ENCODE peak calls at places on chromosome 22, in nine cellular contexts. Z, G, F, H, E, S, N, T and Y are unnamed samples.

GRCh38 chr22:20475115-20475436 is 20.5 kb downstream of the KLHL22 start:
- DNase-seq in Z (no peak), G (no peak), F (no peak), H (no peak), E (no peak), S (no peak), N (no peak), T (no peak), Y (no peak)

GRCh38 chr22:39097098-39098020 is at the start of gene APOBEC3H:
- DNase-seq in Z (peak; percentile 18), G (peak; percentile 6), F (no peak), H (no peak), E (peak; percentile 25), S (no peak), N (no peak), T (no peak), Y (peak; percentile 80)

GRCh38 chr22:32819120-32819519 is 17.6 kb downstream of the TIMP3 start:
- DNase-seq in Z (no peak), G (no peak), F (no peak), H (no peak), E (no peak), S (no peak), N (peak; percentile 24), T (no peak), Y (no peak)

GRCh38 chr22:48807155-48807554 is 1020.5 kb downstream of the BRD1 start:
- DNase-seq in Z (no peak), G (no peak), F (no peak), H (no peak), E (no peak), S (no peak), N (no peak), T (no peak), Y (no peak)

GRCh38 chr22:48761546-48761945 is 1066.1 kb downstream of the BRD1 start:
- DNase-seq in Z (no peak), G (no peak), F (no peak), H (no peak), E (no peak), S (no peak), N (peak; percentile 28), T (no peak), Y (no peak)

GRCh38 chr22:46577361-46578249 is 40.2 kb upstream of the CELSR1 start:
- DNase-seq in Z (no peak), G (no peak), F (no peak), H (no peak), E (no peak), S (no peak), N (peak; percentile 71), T (peak; percentile 83), Y (no peak)

GRCh38 chr22:30940655-30941362 is 27.8 kb downstream of the MORC2 start:
- DNase-seq in Z (no peak), G (no peak), F (no peak), H (no peak), E (no peak), S (no peak), N (no peak), T (no peak), Y (no peak)

GRCh38 chr22:32313532-32313931 is 44.1 kb upstream of the RFPL3 start:
- DNase-seq in Z (no peak), G (no peak), F (no peak), H (no peak), E (no peak), S (no peak), N (no peak), T (no peak), Y (no peak)

GRCh38 chr22:17114958-17115235 is 6.3 kb downstream of the TMEM121B start:
- DNase-seq in Z (no peak), G (no peak), F (no peak), H (no peak), E (no peak), S (no peak), N (no peak), T (no peak), Y (no peak)

GRCh38 chr22:20180640-20181039 is 29.8 kb upstream of the CCDC188 start:
- DNase-seq in Z (no peak), G (no peak), F (no peak), H (no peak), E (no peak), S (no peak), N (no peak), T (no peak), Y (no peak)

GRCh38 chr22:46537221-46537945 is at the start of gene CELSR1:
- DNase-seq in Z (peak; percentile 55), G (peak; percentile 40), F (peak; percentile 47), H (no peak), E (no peak), S (peak; percentile 72), N (no peak), T (no peak), Y (peak; percentile 64)

GRCh38 chr22:40418366-40419201 is 48.2 kb downstream of the SGSM3 start:
- DNase-seq in Z (no peak), G (no peak), F (no peak), H (no peak), E (no peak), S (no peak), N (no peak), T (peak; percentile 74), Y (no peak)

GRCh38 chr22:24697671-24698082 is 76.8 kb downstream of the PIWIL3 start:
- DNase-seq in Z (no peak), G (no peak), F (no peak), H (no peak), E (peak; percentile 46), S (peak; percentile 79), N (peak; percentile 62), T (no peak), Y (no peak)

DNA sequence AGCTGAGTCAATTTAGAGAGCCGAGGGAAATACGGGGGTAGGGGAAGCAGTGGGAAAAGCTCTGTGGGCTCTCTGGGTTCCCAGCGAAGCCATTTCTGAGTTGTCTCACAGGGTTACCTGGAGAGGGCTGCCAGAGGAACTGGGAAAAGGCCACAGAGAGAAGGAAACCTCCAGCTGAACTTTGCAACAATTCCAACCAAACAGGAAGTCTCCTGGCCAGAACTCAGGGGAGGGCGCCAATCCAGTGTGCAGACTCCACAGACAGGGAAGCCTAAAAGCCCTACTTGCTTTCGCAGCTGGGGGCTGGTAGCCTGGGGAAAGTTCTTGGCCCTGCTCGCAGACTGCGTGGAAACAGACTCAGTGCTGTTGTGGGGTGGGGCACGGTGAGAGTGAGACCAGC is 23.1 kb upstream of the GNAZ start:
- DNase-seq in Z (no peak), G (peak; percentile 12), F (no peak), H (no peak), E (no peak), S (no peak), N (no peak), T (no peak), Y (no peak)
- H3K27ac ChIP-seq in Z (no peak overlapping the region), G (no peak overlapping the region), F (no peak overlapping the region), H (no peak overlapping the region), E (no peak overlapping the region), S (no peak overlapping the region), N (no peak overlapping the region), T (no peak overlapping the region), Y (no peak overlapping the region)

DNA sequence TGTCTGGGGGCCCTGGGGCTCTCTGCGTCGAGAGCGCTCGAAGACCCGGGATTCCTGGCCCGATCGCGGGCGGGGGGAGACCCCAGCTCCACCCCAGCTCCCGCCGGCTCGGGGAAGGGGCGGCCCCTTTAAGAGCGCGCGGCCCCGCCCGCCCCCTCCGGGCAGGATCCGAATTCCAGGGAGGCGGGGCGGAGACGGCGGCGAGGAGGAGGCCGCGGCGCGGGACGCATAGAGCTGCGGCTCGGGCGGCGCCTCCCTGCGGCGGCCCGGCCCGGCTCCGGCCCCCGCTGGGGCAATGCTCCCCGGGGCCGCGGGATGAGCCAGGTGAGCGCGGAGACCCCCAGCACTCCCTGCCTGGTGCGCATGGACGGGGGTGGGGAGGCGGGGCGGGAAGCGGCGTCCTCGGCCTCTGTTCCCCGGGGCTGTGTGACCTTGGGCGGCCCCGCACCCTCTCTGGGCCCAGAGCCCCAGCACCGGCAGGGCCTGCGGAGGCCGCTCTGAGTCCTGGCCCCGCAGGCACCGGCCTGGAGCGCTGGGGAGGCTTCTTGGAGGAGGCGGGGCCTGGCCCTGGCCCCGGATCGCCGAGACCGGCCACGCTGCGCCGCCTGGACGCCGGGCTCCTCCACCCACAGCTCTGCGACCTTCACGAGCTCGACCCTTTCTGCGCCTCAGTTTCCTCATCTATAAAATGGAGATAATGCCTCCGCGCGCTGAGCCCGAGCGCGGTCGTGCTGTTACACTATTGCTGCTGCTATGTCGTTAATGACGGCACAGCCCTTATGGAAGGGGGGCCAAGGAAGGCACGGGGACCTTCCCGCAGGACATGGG is 594 bp downstream of the GAS2L1 start:
- DNase-seq in Z (peak; percentile 80), G (peak; percentile 83), F (no peak), H (no peak), E (peak; percentile 74), S (peak; percentile 86), N (peak; percentile 88), T (peak; percentile 91), Y (peak; percentile 76)
- H3K4me1 ChIP-seq in Z (peaks cover 37% of the 10 kb centered on the region), G (peaks cover 13% of the 10 kb centered on the region), F (peaks cover 52% of the 10 kb centered on the region), H (no peaks in the 10 kb centered on the region), E (no peaks in the 10 kb centered on the region), S (peaks cover 30% of the 10 kb centered on the region), N (peaks cover 72% of the 10 kb centered on the region), T (peaks cover 31% of the 10 kb centered on the region), Y (peaks cover 28% of the 10 kb centered on the region)

GRCh38 chr22:49964493-49965290 is 4.1 kb downstream of the PIM3 start:
- DNase-seq in Z (no peak), G (no peak), F (no peak), H (no peak), E (no peak), S (peak; percentile 19), N (peak; percentile 71), T (peak; percentile 79), Y (no peak)
- H3K27ac ChIP-seq in Z (no peak overlapping the region), G (peak overlapping the region; percentile 94), F (no peak overlapping the region), H (peak overlapping the region; percentile 18), E (peak overlapping the region; percentile 95), S (peak overlapping the region; percentile 20), N (peak overlapping the region; percentile 99), T (no peak overlapping the region), Y (no peak overlapping the region)

GRCh38 chr22:27751277-27752070 is 50.1 kb downstream of the MN1 start:
- DNase-seq in Z (no peak), G (no peak), F (no peak), H (no peak), E (no peak), S (no peak), N (peak; percentile 18), T (no peak), Y (no peak)

GRCh38 chr22:27750866-27751265 is 50.7 kb downstream of the MN1 start:
- DNase-seq in Z (no peak), G (no peak), F (no peak), H (no peak), E (no peak), S (no peak), N (peak; percentile 50), T (no peak), Y (no peak)

GRCh38 chr22:27754247-27754887 is 47.2 kb downstream of the MN1 start:
- DNase-seq in Z (no peak), G (peak; percentile 38), F (peak; percentile 52), H (no peak), E (no peak), S (no peak), N (no peak), T (no peak), Y (no peak)

GRCh38 chr22:27752771-27753170 is 48.8 kb downstream of the MN1 start:
- DNase-seq in Z (peak; percentile 39), G (peak; percentile 45), F (peak; percentile 39), H (no peak), E (no peak), S (peak; percentile 40), N (peak; percentile 84), T (no peak), Y (peak; percentile 45)

DNA sequence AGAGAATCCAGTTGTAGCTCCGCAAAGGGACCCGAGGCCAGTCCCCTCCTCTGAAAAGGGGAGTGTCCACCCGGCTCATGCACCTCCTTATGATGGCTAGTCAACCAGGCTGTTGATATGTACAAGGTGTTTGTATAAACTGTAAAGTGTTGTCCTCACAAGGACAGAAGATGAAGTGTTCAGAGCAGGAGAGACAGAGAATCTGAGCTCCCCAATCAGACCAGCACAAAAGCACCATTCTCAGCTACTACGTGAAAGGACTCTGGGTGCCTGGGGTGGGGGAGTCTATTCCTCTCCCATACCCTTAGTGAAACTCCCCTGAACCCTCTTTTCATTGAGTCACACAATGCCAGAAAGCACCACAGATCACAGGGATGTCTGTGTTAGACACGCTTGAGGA is 49.4 kb downstream of the MN1 start:
- DNase-seq in Z (no peak), G (no peak), F (no peak), H (no peak), E (no peak), S (no peak), N (peak; percentile 31), T (no peak), Y (no peak)
- H3K4me1 ChIP-seq in Z (peaks cover 11% of the 10 kb centered on the region), G (peaks cover 13% of the 10 kb centered on the region), F (peaks cover 53% of the 10 kb centered on the region), H (no peaks in the 10 kb centered on the region), E (no peaks in the 10 kb centered on the region), S (no peaks in the 10 kb centered on the region), N (peaks cover 69% of the 10 kb centered on the region), T (no peaks in the 10 kb centered on the region), Y (peaks cover 11% of the 10 kb centered on the region)